ENCODE peak calls at places on chromosomes 4 and X, in ten cellular contexts. M is AG04449, V is bronchial epithelial cell, J is heart right ventricle, X is AG10803, E is tibial nerve, K is fibroblast of mammary gland, D is colonic mucosa, I is lower leg skin, O is A673. C is an unnamed sample.

GRCh38 chr4:8690216-8690786 is 97.7 kb downstream of the CPZ start:
- DNase-seq in D (no peak), K (no peak), I (no peak), O (no peak), X (no peak), M (no peak), J (no peak), V (no peak), E (no peak), C (no peak)

GRCh38 chr4:120769227-120769626 is 153.3 kb downstream of the PRDM5 start:
- DNase-seq in X (peak), V (no peak), J (no peak), O (no peak), D (no peak), K (peak), M (peak), I (no peak), E (no peak), C (peak)

GRCh38 chrX:114344756-114345155 is 239.1 kb upstream of the HTR2C start:
- DNase-seq in D (no peak), O (peak), E (no peak), X (peak), K (peak), M (no peak), I (no peak), J (no peak), V (peak), C (peak)

GRCh38 chr4:7193040-7193958 is 961 bp downstream of the SORCS2 start:
- DNase-seq in O (peak), I (peak), M (no peak), D (no peak), K (no peak), E (no peak), J (no peak), X (no peak), V (no peak), C (no peak)

GRCh38 chr4:46270986-46271596 is 118.8 kb downstream of the GABRA2 start:
- DNase-seq in D (no peak), E (peak), K (peak), X (peak), M (no peak), I (no peak), O (peak), V (peak), J (no peak), C (no peak)

GRCh38 chr4:185080545-185080944 is 62.3 kb downstream of the HELT start:
- DNase-seq in J (no peak), K (no peak), X (no peak), M (no peak), V (no peak), D (no peak), E (no peak), I (no peak), O (no peak), C (no peak)

GRCh38 chr4:73345399-73345975 is 58.6 kb upstream of the ALB start:
- DNase-seq in E (no peak), J (no peak), D (no peak), K (no peak), V (peak), M (no peak), I (no peak), X (no peak), O (no peak), C (no peak)

GRCh38 chr4:164768516-164768915 is 14.6 kb downstream of the SMIM31 start:
- DNase-seq in E (no peak), J (no peak), D (no peak), M (no peak), K (peak), I (no peak), O (peak), X (peak), V (no peak), C (peak)

GRCh38 chrX:11470231-11470630 is 177.0 kb downstream of the AMELX start:
- DNase-seq in K (peak), I (no peak), O (no peak), E (no peak), J (no peak), X (peak), V (peak), M (peak), D (no peak), C (peak)

GRCh38 chr4:137274404-137274803 is 257.9 kb downstream of the PCDH18 start:
- DNase-seq in O (peak), M (no peak), V (no peak), K (peak), D (no peak), J (no peak), X (no peak), E (no peak), I (no peak), C (peak)

GRCh38 chrX:110851780-110852179 is 56.2 kb upstream of the CHRDL1 start:
- DNase-seq in D (no peak), K (peak), X (peak), E (no peak), O (peak), M (no peak), J (no peak), I (no peak), V (peak), C (peak)

GRCh38 chr4:108449139-108449538 is 171.2 kb upstream of the RPL34 start:
- DNase-seq in E (no peak), J (no peak), K (no peak), M (no peak), X (no peak), I (no peak), D (no peak), V (no peak), O (no peak), C (no peak)

GRCh38 chr4:128548381-128548780 is 260.8 kb upstream of the PGRMC2 start:
- DNase-seq in I (no peak), V (no peak), J (no peak), D (no peak), O (no peak), X (no peak), M (no peak), E (no peak), K (no peak), C (no peak)

GRCh38 chrX:24023972-24024664 is 2.9 kb downstream of the KLHL15 start:
- DNase-seq in V (peak), J (no peak), M (no peak), X (no peak), D (no peak), E (peak), I (peak), O (peak), K (peak), C (peak)

GRCh38 chrX:7110821-7111276 is 36.7 kb upstream of the STS start:
- DNase-seq in D (no peak), K (peak), M (no peak), O (no peak), X (no peak), I (no peak), V (no peak), J (no peak), E (no peak), C (no peak)

GRCh38 chr4:78865451-78865850 is 73.8 kb downstream of the PAQR3 start:
- DNase-seq in M (no peak), K (no peak), I (no peak), J (no peak), O (no peak), V (no peak), D (peak), X (no peak), E (no peak), C (no peak)

GRCh38 chrX:40434947-40435346 is 145.8 kb upstream of the ATP6AP2 start:
- DNase-seq in E (peak), V (no peak), K (peak), I (peak), M (no peak), J (no peak), X (peak), D (no peak), O (peak), C (peak)

GRCh38 chr4:159012381-159012780 is 90.5 kb upstream of the RAPGEF2 start:
- DNase-seq in D (no peak), O (no peak), V (peak), X (peak), J (no peak), E (no peak), M (peak), K (peak), I (no peak), C (peak)

GRCh38 chr4:104964387-104965175 is 182.1 kb upstream of the TET2 start:
- DNase-seq in D (peak), O (no peak), I (no peak), V (no peak), J (peak), X (no peak), K (no peak), E (no peak), M (no peak), C (no peak)

GRCh38 chr4:68218044-68218443 is 27.4 kb downstream of the TMPRSS11B start:
- DNase-seq in E (no peak), M (no peak), I (no peak), V (peak), K (peak), D (no peak), O (no peak), J (no peak), X (no peak), C (no peak)

GRCh38 chr4:47145630-47146029 is 114.3 kb downstream of the GABRB1 start:
- DNase-seq in I (no peak), O (peak), J (no peak), V (peak), X (peak), E (no peak), D (no peak), K (peak), M (peak), C (peak)

GRCh38 chr4:31929676-31930075 is 1209.5 kb downstream of the PCDH7 start:
- DNase-seq in V (no peak), D (no peak), E (no peak), I (no peak), M (no peak), O (no peak), J (no peak), X (no peak), K (no peak), C (no peak)

GRCh38 chr4:168411318-168412150 is 68.8 kb downstream of the DDX60L start:
- DNase-seq in V (no peak), M (no peak), K (peak), I (no peak), D (no peak), O (peak), E (no peak), X (peak), J (no peak), C (peak)

GRCh38 chr4:14254252-14254651 is 626.7 kb upstream of the BOD1L1 start:
- DNase-seq in D (peak), M (no peak), O (peak), E (peak), K (peak), I (no peak), X (peak), J (peak), V (peak), C (peak)

GRCh38 chr4:139266208-139266582 is 13.8 kb downstream of the MGARP start:
- DNase-seq in D (no peak), J (no peak), K (no peak), X (no peak), M (no peak), I (no peak), E (no peak), V (no peak), O (no peak), C (no peak)
- H3K4me3 ChIP-seq in D (peak), J (peak), K (peak), X (peak), M (peak), I (no peak), E (no peak), V (no peak), O (peak), C (peak)

DNA sequence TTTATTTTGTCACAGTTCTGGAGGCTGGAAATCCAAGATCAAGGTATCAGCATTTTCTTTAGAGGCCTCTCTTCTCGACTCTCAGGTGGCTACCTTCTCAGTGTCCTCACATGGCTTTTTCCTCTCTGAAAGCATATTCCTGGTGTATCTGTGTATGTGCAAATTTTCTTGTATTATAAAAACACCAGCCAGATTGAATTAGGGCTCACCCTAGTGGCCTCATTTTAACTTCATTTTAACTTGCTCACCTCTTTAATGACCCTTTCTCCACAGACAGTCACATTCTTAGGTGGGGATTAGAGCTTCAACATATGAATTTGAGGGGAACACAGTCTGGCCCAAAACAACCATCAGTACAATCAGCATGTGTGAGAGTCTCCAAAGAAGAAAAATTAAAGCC is 542.4 kb upstream of the FAM241A start:
- DNase-seq in O (peak), X (peak), D (no peak), K (peak), M (no peak), I (no peak), V (no peak), E (no peak), J (no peak), C (peak)
- TF ChIP-seq CTCF in O (peak), X (peak), D (no peak), K (peak), M (peak), I (no peak), V (no peak), E (no peak), J (no peak), C (peak)

GRCh38 chr4:85777908-85778808 is 303.2 kb downstream of the ARHGAP24 start:
- DNase-seq in X (peak), I (no peak), M (no peak), E (no peak), J (no peak), K (no peak), D (no peak), V (no peak), O (no peak), C (no peak)
- H3K4me3 ChIP-seq in X (peak), I (no peak), M (peak), E (no peak), J (peak), K (peak), D (no peak), V (no peak), O (no peak), C (peak)

DNA sequence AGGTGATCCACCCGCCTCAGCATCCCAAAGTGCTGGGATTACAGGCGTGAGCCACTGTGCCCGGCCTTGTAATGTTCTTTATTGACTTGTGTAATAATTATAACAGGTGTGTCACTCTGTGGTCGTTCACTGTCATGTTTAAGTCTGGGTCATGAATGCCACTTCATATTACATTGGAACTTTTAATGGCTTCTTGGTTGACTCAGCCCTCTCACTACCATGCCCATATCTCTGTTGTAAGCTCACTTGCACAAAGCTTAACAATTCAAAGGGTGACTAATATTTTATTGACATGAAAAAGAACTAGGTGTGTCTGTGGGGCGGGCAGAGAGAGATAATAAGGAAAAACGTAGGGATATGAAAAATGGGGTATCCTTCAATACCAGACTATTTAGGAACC is 639.7 kb upstream of the ACTRT1 start:
- DNase-seq in E (no peak), D (no peak), K (no peak), I (no peak), J (no peak), M (no peak), X (no peak), O (no peak), V (peak), C (no peak)
- TF ChIP-seq CTCF in E (no peak), D (no peak), K (no peak), I (no peak), J (no peak), M (no peak), X (no peak), O (no peak), V (no peak), C (no peak)

DNA sequence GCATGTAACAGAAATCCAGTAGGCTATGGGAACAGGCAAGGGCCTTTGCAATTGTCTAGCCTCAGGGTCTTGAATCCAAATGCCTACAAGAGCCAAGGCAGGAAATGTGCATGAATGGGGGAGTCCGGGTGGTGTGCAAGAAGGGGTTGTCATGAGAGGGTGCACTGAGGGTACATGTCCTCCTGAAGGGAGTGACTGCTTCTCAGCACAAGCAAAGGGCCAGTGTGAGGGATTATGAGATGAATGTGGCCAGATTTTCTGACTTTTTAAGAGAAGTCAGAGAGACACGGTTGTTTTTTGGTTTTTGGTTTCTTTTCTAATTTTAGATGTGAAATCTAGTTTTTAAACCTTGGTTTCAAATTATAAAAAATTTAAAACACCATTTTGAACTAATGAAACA is 76.5 kb upstream of the LSM6 start:
- DNase-seq in E (no peak), M (no peak), O (no peak), X (no peak), I (no peak), D (no peak), V (no peak), J (no peak), K (no peak), C (no peak)
- H3K4me3 ChIP-seq in E (no peak), M (no peak), O (no peak), X (no peak), I (no peak), D (no peak), V (no peak), J (no peak), K (no peak), C (no peak)

GRCh38 chrX:29940750-29941149 is 274.6 kb upstream of the MAGEB2 start:
- DNase-seq in J (no peak), I (no peak), K (no peak), O (peak), V (no peak), D (no peak), E (no peak), M (no peak), X (no peak), C (no peak)
- TF ChIP-seq CTCF in J (no peak), I (no peak), K (no peak), O (peak), V (no peak), D (no peak), E (no peak), M (no peak), X (no peak), C (no peak)

GRCh38 chr4:175970734-175971133 is 94.9 kb upstream of the WDR17 start:
- DNase-seq in K (no peak), O (no peak), E (no peak), X (no peak), J (no peak), V (no peak), I (no peak), D (no peak), M (no peak), C (no peak)
- H3K4me3 ChIP-seq in K (no peak), O (no peak), E (no peak), X (no peak), J (no peak), V (no peak), I (no peak), D (no peak), M (no peak), C (no peak)

GRCh38 chr4:109672173-109672572 is 31.1 kb downstream of the CASP6 start:
- DNase-seq in D (no peak), X (no peak), O (no peak), K (no peak), I (no peak), V (no peak), M (no peak), J (no peak), E (no peak), C (no peak)

GRCh38 chr4:109675181-109675580 is 28.1 kb downstream of the CASP6 start:
- DNase-seq in X (no peak), D (no peak), I (no peak), K (no peak), O (no peak), E (no peak), J (no peak), M (no peak), V (peak), C (no peak)

GRCh38 chr4:109673303-109673702 is 29.9 kb downstream of the CASP6 start:
- DNase-seq in D (no peak), O (no peak), M (no peak), E (no peak), X (no peak), J (no peak), I (no peak), K (no peak), V (no peak), C (no peak)

GRCh38 chr4:109675843-109676242 is 27.4 kb downstream of the CASP6 start:
- DNase-seq in D (no peak), J (no peak), O (no peak), V (no peak), I (no peak), K (no peak), M (no peak), E (no peak), X (no peak), C (no peak)

GRCh38 chr4:109676886-109677285 is 26.4 kb downstream of the CASP6 start:
- DNase-seq in O (no peak), K (no peak), V (no peak), I (no peak), D (no peak), E (no peak), M (no peak), X (no peak), J (no peak), C (no peak)
- TF ChIP-seq CTCF in O (peak), K (no peak), V (peak), I (no peak), D (no peak), E (no peak), M (no peak), X (no peak), J (no peak), C (no peak)

GRCh38 chr4:142353149-142353738 is 492.9 kb downstream of the INPP4B start:
- DNase-seq in M (peak), X (peak), E (no peak), J (no peak), V (peak), I (no peak), D (no peak), O (peak), K (peak), C (peak)
- H3K4me3 ChIP-seq in M (no peak), X (no peak), E (no peak), J (no peak), V (no peak), I (no peak), D (no peak), O (no peak), K (no peak), C (no peak)

GRCh38 chr4:150976478-150977118 is 38.5 kb downstream of the LRBA start:
- DNase-seq in O (no peak), X (no peak), I (no peak), M (no peak), D (no peak), K (no peak), E (no peak), V (no peak), J (no peak), C (no peak)
- TF ChIP-seq CTCF in O (peak), X (no peak), I (no peak), M (no peak), D (no peak), K (no peak), E (no peak), V (no peak), J (no peak), C (no peak)